ENCODE peak calls at places on chromosomes 16 and 17, in five cellular contexts. Z is naive thymus-derived CD8-positive, alpha-beta T cell; X is mesothelial cell of epicardium; W is stimulated activated CD4-positive, alpha-beta T cell treated with anti-CD3 and anti-CD28 coated beads, TNF-alpha, amount 100 ng/mL, for 48 hours; B is stimulated activated naive CD8-positive, alpha-beta T cell treated with anti-CD3 and anti-CD28 coated beads, Interleukin-15, Interleukin-2, amounts not matched to agents 100 U/mL and 50 U/mL, for 24 hours. G is an unnamed sample.

GRCh38 chr16:35174006-35174405 is 1714.6 kb downstream of the TP53TG3F start:
- DNase-seq in Z (no peak), X (no peak), W (no peak), B (no peak), G (no peak)

GRCh38 chr17:29151567-29151966 is 28.6 kb downstream of the MYO18A start:
- DNase-seq in Z (no peak), X (no peak), W (no peak), B (no peak), G (no peak)

GRCh38 chr16:67244387-67245188 is 2.7 kb downstream of the FHOD1 start:
- DNase-seq in Z (peak), X (no peak), W (peak), B (peak), G (no peak)

GRCh38 chr16:73878616-73879015 is 418.0 kb upstream of the PSMD7 start:
- DNase-seq in Z (no peak), X (no peak), W (no peak), B (no peak), G (peak)

GRCh38 chr16:85859818-85860125 is 39.2 kb upstream of the IRF8 start:
- DNase-seq in Z (no peak), X (peak), W (no peak), B (no peak), G (no peak)

GRCh38 chr16:11297492-11298142 is 16.5 kb upstream of the PRM1 start:
- DNase-seq in Z (peak), X (peak), W (peak), B (peak), G (no peak)

GRCh38 chr17:73750975-73751374 is 106.7 kb upstream of the SDK2 start:
- DNase-seq in Z (no peak), X (no peak), W (no peak), B (no peak), G (no peak)

GRCh38 chr16:29663020-29663828 is at the start of gene SPN:
- DNase-seq in Z (no peak), X (no peak), W (no peak), B (peak), G (no peak)

GRCh38 chr16:72536673-72537435 is 364.9 kb upstream of the PMFBP1 start:
- DNase-seq in Z (no peak), X (no peak), W (no peak), B (no peak), G (no peak)

GRCh38 chr17:8522577-8522976 is 86.9 kb downstream of the NDEL1 start:
- DNase-seq in Z (no peak), X (no peak), W (no peak), B (no peak), G (no peak)

GRCh38 chr16:24819462-24820040 is 26.2 kb upstream of the SLC5A11 start:
- DNase-seq in Z (no peak), X (no peak), W (no peak), B (no peak), G (no peak)

GRCh38 chr17:28346746-28347246 is 10.5 kb downstream of the POLDIP2 start:
- DNase-seq in Z (no peak), X (no peak), W (no peak), B (no peak), G (no peak)

G was measured in NCI-H1930.